ENCODE peak calls at places on chromosomes 7 and 10, in nine cellular contexts. B, T, O, C, M, I, W, U and P are unnamed samples.

GRCh38 chr10:76582536-76582935 is 1055.1 kb downstream of the KCNMA1 start:
- DNase-seq in B (no peak), T (no peak), O (no peak), C (no peak), M (no peak), I (no peak), W (no peak), U (no peak), P (no peak)

GRCh38 chr7:136869991-136870798 is 1.7 kb downstream of the CHRM2 start:
- DNase-seq in B (no peak), T (no peak), O (no peak), C (no peak), M (no peak), I (no peak), W (no peak), U (no peak), P (peak)

GRCh38 chr7:78125884-78126283 is 327.3 kb downstream of the PHTF2 start:
- DNase-seq in B (no peak), T (no peak), O (no peak), C (peak), M (no peak), I (no peak), W (no peak), U (no peak), P (peak)

GRCh38 chr7:42014625-42015412 is 222.2 kb downstream of the GLI3 start:
- DNase-seq in B (peak), T (peak), O (no peak), C (peak), M (peak), I (no peak), W (no peak), U (peak), P (peak)

GRCh38 chr7:117383826-117384225 is 43.5 kb downstream of the ASZ1 start:
- DNase-seq in B (no peak), T (no peak), O (no peak), C (no peak), M (no peak), I (no peak), W (no peak), U (no peak), P (no peak)

GRCh38 chr7:1209097-1209496 is 23.6 kb upstream of the UNCX start:
- DNase-seq in B (no peak), T (no peak), O (no peak), C (no peak), M (no peak), I (no peak), W (no peak), U (no peak), P (no peak)

GRCh38 chr10:42979730-42980467 is 97.0 kb upstream of the RET start:
- DNase-seq in B (no peak), T (no peak), O (no peak), C (no peak), M (no peak), I (no peak), W (no peak), U (no peak), P (no peak)

GRCh38 chr10:70445718-70446485 is 4.4 kb upstream of the NODAL start:
- DNase-seq in B (no peak), T (no peak), O (no peak), C (no peak), M (no peak), I (no peak), W (no peak), U (no peak), P (peak)

GRCh38 chr7:27169658-27170493 is 4.2 kb downstream of the HOXA10 start:
- DNase-seq in B (no peak), T (no peak), O (no peak), C (no peak), M (no peak), I (no peak), W (no peak), U (no peak), P (no peak)

GRCh38 chr7:49333180-49333881 is 409.0 kb downstream of the CDC14C start:
- DNase-seq in B (no peak), T (no peak), O (no peak), C (no peak), M (no peak), I (no peak), W (no peak), U (no peak), P (no peak)

GRCh38 chr7:28647076-28647421 is 234.7 kb downstream of the CREB5 start:
- DNase-seq in B (no peak), T (no peak), O (no peak), C (no peak), M (no peak), I (no peak), W (peak), U (no peak), P (no peak)

GRCh38 chr10:70537398-70538194 is 59.0 kb downstream of the PALD1 start:
- DNase-seq in B (peak), T (peak), O (no peak), C (no peak), M (no peak), I (no peak), W (no peak), U (no peak), P (no peak)

GRCh38 chr10:96511044-96511945 is 2.4 kb downstream of the TLL2 start:
- DNase-seq in B (peak), T (peak), O (no peak), C (peak), M (no peak), I (no peak), W (peak), U (no peak), P (peak)

GRCh38 chr7:5428470-5429252 is 5.0 kb upstream of the TNRC18 start:
- DNase-seq in B (no peak), T (peak), O (no peak), C (peak), M (peak), I (no peak), W (peak), U (peak), P (peak)

GRCh38 chr7:83036721-83037380 is 125.8 kb downstream of the PCLO start:
- DNase-seq in B (no peak), T (no peak), O (no peak), C (no peak), M (no peak), I (no peak), W (no peak), U (no peak), P (no peak)

GRCh38 chr10:22611425-22612111 is 102.8 kb downstream of the PIP4K2A start:
- DNase-seq in B (no peak), T (no peak), O (no peak), C (no peak), M (no peak), I (no peak), W (no peak), U (no peak), P (no peak)

GRCh38 chr10:31745612-31746376 is 182.8 kb downstream of the ARHGAP12 start:
- DNase-seq in B (no peak), T (no peak), O (peak), C (peak), M (peak), I (no peak), W (no peak), U (no peak), P (peak)

GRCh38 chr10:37289833-37290464 is 164.6 kb downstream of the ANKRD30A start:
- DNase-seq in B (no peak), T (no peak), O (no peak), C (peak), M (no peak), I (no peak), W (no peak), U (no peak), P (no peak)

GRCh38 chr7:112908106-112908505 is 117.9 kb upstream of the TMEM168 start:
- DNase-seq in B (no peak), T (no peak), O (no peak), C (no peak), M (no peak), I (no peak), W (no peak), U (no peak), P (no peak)

GRCh38 chr10:56095506-56096225 is 265.4 kb downstream of the ZWINT start:
- DNase-seq in B (no peak), T (no peak), O (no peak), C (no peak), M (no peak), I (no peak), W (no peak), U (no peak), P (no peak)